ENCODE peak calls at places on chromosome 15, in four cellular contexts. J, A, W and M are unnamed samples.

GRCh38 chr15:51119120-51119519 is 24.4 kb upstream of the TNFAIP8L3 start:
- DNase-seq in J (no peak), W (peak), A (no peak), M (no peak)

GRCh38 chr15:43799209-43799944 is 643 bp downstream of the SERINC4 start:
- DNase-seq in J (no peak), A (no peak), W (no peak), M (no peak)

GRCh38 chr15:92662797-92663196 is 7.2 kb upstream of the FAM174B start:
- DNase-seq in A (no peak), W (no peak), J (no peak), M (no peak)

GRCh38 chr15:23687143-23687470 is at the start of gene NDN:
- DNase-seq in W (no peak), J (peak), A (no peak), M (peak)

GRCh38 chr15:55824857-55825613 is 82.1 kb upstream of the PRTG start:
- DNase-seq in A (no peak), J (no peak), W (no peak), M (no peak)

GRCh38 chr15:51751687-51752683 is 588 bp downstream of the TMOD2 start:
- DNase-seq in J (no peak), A (no peak), W (no peak), M (peak)

GRCh38 chr15:78457101-78457500 is 19.1 kb downstream of the IREB2 start:
- DNase-seq in W (peak), A (peak), J (no peak), M (no peak)

GRCh38 chr15:50260969-50261496 is 4.5 kb downstream of the HDC start:
- DNase-seq in W (no peak), A (no peak), J (no peak), M (no peak)

GRCh38 chr15:32834156-32834555 is 116.4 kb downstream of the GREM1 start:
- DNase-seq in A (no peak), W (no peak), J (no peak), M (no peak)

GRCh38 chr15:68560501-68561113 is 18.2 kb upstream of the CORO2B start:
- DNase-seq in W (no peak), J (no peak), A (no peak), M (peak)

GRCh38 chr15:67911727-67912126 is 71.9 kb upstream of the RNU6-1 start:
- DNase-seq in A (no peak), J (no peak), W (no peak), M (no peak)

GRCh38 chr15:36666228-36666627 is 86.8 kb downstream of the CDIN1 start:
- DNase-seq in A (no peak), J (no peak), W (no peak), M (no peak)

GRCh38 chr15:99963976-99964375 is 230.7 kb upstream of the LYSMD4 start:
- DNase-seq in W (no peak), J (no peak), A (no peak), M (no peak)

GRCh38 chr15:40263036-40263754 is 19.7 kb downstream of the ANKRD63 start:
- DNase-seq in J (no peak), A (no peak), W (peak), M (no peak)

GRCh38 chr15:40499931-40500330 is 29.1 kb downstream of the CHST14 start:
- DNase-seq in W (no peak), A (no peak), J (no peak), M (no peak)

GRCh38 chr15:98076021-98076816 is 115.7 kb downstream of the ARRDC4 start:
- DNase-seq in J (peak), A (no peak), W (no peak), M (no peak)

DNA sequence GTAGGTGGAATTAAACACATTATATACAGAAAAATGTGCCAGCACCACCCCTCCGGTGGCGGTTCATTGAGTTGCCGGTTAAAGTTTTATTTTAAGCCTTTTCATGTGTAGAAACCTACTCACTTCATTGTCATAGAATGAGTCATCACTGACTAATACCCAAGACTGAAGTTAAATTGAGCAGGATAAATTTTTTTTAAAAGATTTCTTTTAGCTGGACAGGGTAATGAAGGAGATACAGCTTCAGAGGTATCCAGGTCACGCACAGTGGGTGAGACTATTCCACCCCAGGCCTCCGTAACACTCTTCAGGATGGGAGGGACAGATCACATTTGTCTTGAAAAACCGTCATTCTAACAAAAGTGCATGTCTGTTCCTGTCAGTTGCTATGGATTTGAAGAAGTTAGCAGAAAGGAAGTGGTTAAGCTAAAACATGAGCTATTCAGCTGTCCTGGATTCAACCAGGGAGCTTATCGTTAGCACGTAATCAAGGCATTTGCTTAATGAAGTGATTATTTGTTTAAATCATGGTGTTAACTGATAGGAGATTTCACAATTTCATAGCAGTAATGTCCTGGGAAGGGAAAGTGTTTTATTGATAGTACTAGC is 23.3 kb downstream of the WHAMM start:
- DNase-seq in A (peak), W (peak), J (no peak), M (no peak)
- TF ChIP-seq CTCF in A (peak), W (peak), J (no peak), M (no peak)

GRCh38 chr15:41825572-41826535 is 2.0 kb upstream of the JMJD7 start:
- DNase-seq in W (no peak), J (no peak), A (no peak), M (no peak)
- TF ChIP-seq CTCF in W (no peak), J (no peak), A (no peak), M (no peak)

GRCh38 chr15:29115093-29115991 is 154.3 kb downstream of the NSMCE3 start:
- DNase-seq in A (no peak), W (peak), J (no peak), M (no peak)
- TF ChIP-seq CTCF in A (no peak), W (peak), J (peak), M (no peak)

GRCh38 chr15:66588537-66588936 is 22.7 kb upstream of the LCTL start:
- DNase-seq in A (no peak), J (no peak), W (no peak), M (no peak)
- TF ChIP-seq CTCF in A (no peak), J (no peak), W (peak), M (no peak)

GRCh38 chr15:93852761-93853160 is 378.6 kb upstream of the MCTP2 start:
- DNase-seq in W (no peak), A (no peak), J (no peak), M (no peak)
- TF ChIP-seq CTCF in W (no peak), A (no peak), J (no peak), M (no peak)

GRCh38 chr15:63260786-63261185 is 16.6 kb upstream of the APH1B start:
- DNase-seq in A (no peak), W (no peak), J (no peak), M (no peak)
- TF ChIP-seq CTCF in A (no peak), W (no peak), J (no peak), M (no peak)

GRCh38 chr15:75640483-75641175 is 605 bp upstream of the IMP3 start:
- DNase-seq in W (peak), J (no peak), A (no peak), M (no peak)

GRCh38 chr15:75639191-75639708 is 774 bp downstream of the IMP3 start:
- DNase-seq in J (no peak), A (no peak), W (no peak), M (no peak)

GRCh38 chr15:75641176-75641498 is 1.1 kb upstream of the IMP3 start:
- DNase-seq in W (no peak), J (no peak), A (no peak), M (no peak)

GRCh38 chr15:75639709-75640482 is at the start of gene IMP3:
- DNase-seq in J (peak), A (peak), W (peak), M (peak)

GRCh38 chr15:75641603-75642002 is 1.6 kb upstream of the IMP3 start:
- DNase-seq in A (no peak), W (no peak), J (no peak), M (no peak)
- TF ChIP-seq CTCF in A (no peak), W (no peak), J (no peak), M (no peak)

DNA sequence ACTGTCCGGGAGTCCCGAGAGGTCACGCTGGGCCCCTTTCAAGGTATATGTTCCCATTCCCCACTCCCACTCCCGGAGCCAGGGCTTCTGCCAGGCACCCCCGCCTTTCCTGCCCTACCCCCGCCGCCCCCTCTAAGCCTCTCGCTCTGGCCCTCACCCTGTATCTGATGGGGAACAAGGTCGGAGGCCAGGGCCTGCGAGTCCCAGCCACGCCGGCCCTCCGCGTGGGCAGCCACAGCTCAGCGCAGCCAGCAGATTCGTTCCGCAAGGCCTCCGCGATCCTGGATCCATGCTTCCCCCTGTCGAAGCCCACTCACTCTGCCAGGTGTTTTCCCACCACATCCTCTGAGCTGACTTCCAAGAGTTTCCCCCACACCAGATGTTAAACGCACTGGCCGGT is 303.8 kb downstream of the NTRK3 start:
- DNase-seq in W (no peak), J (no peak), A (no peak), M (no peak)
- TF ChIP-seq CTCF in W (no peak), J (no peak), A (no peak), M (no peak)

GRCh38 chr15:57079907-57080750 is 161.7 kb downstream of the TCF12 start:
- DNase-seq in J (no peak), W (no peak), A (no peak), M (no peak)
- TF ChIP-seq CTCF in J (no peak), W (peak), A (no peak), M (no peak)